ENCODE peak calls at places on chromosomes 4 and X, in nine cellular contexts. U is left ventricle myocardium inferior, O is T-cell, A is cerebellum, W is upper lobe of right lung, X is AG09319, N is T1000, T is left kidney, Q is AG20443. P is an unnamed sample.

GRCh38 chr4:10171055-10171454 is 54.5 kb upstream of the WDR1 start:
- DNase-seq in Q (no peak), X (no peak), A (no peak), O (no peak), N (no peak), T (no peak), W (no peak), U (no peak), P (no peak)

GRCh38 chr4:41560112-41560511 is 22.2 kb downstream of the LIMCH1 start:
- DNase-seq in W (no peak), T (no peak), X (no peak), Q (no peak), O (no peak), U (no peak), N (no peak), A (no peak), P (no peak)

GRCh38 chr4:176883108-176883550 is 90.4 kb upstream of the VEGFC start:
- DNase-seq in X (no peak), U (no peak), Q (no peak), O (no peak), A (no peak), N (no peak), T (no peak), W (no peak), P (no peak)

GRCh38 chrX:150234126-150234525 is 129.0 kb upstream of the MAMLD1 start:
- DNase-seq in N (no peak), A (no peak), O (no peak), W (no peak), U (no peak), Q (no peak), X (no peak), T (no peak), P (no peak)

GRCh38 chr4:186081202-186081807 is 12.3 kb downstream of the TLR3 start:
- DNase-seq in O (no peak), X (no peak), W (no peak), U (no peak), N (no peak), Q (no peak), T (peak; percentile 42), A (no peak), P (no peak)

GRCh38 chr4:28469387-28469786 is 1608.7 kb downstream of the STIM2 start:
- DNase-seq in T (no peak), W (no peak), Q (no peak), A (no peak), X (no peak), N (no peak), U (no peak), O (no peak), P (no peak)

GRCh38 chrX:65941775-65942174 is 98.1 kb downstream of the VSIG4 start:
- DNase-seq in N (no peak), Q (no peak), T (no peak), X (no peak), A (no peak), W (no peak), O (no peak), U (no peak), P (no peak)

GRCh38 chr4:169948271-169948670 is 77.9 kb downstream of the MFAP3L start:
- DNase-seq in W (no peak), U (no peak), N (no peak), Q (no peak), O (no peak), A (no peak), X (no peak), T (no peak), P (no peak)

GRCh38 chr4:73544620-73545019 is 63.1 kb downstream of the AFM start:
- DNase-seq in N (no peak), A (no peak), W (no peak), X (no peak), T (no peak), O (no peak), U (no peak), Q (no peak), P (no peak)

GRCh38 chr4:146105464-146105863 is 70.1 kb upstream of the LSM6 start:
- DNase-seq in T (no peak), W (no peak), U (no peak), A (no peak), Q (no peak), N (no peak), O (no peak), X (no peak), P (no peak)

GRCh38 chr4:85995361-85995760 is 364.5 kb downstream of the MAPK10 start:
- DNase-seq in O (no peak), T (no peak), U (no peak), Q (no peak), N (no peak), X (no peak), W (no peak), A (no peak), P (no peak)

GRCh38 chrX:39741904-39742303 is 355.9 kb downstream of the BCOR start:
- DNase-seq in W (no peak), X (no peak), N (no peak), A (no peak), Q (no peak), U (no peak), T (no peak), O (no peak), P (no peak)

GRCh38 chr4:156751486-156751885 is 220.1 kb downstream of the PDGFC start:
- DNase-seq in U (no peak), T (no peak), A (no peak), W (no peak), Q (peak; percentile 48), O (no peak), N (no peak), X (no peak), P (no peak)

GRCh38 chr4:66157594-66157993 is 487.3 kb upstream of the EPHA5 start:
- DNase-seq in O (no peak), N (no peak), U (no peak), T (no peak), A (no peak), Q (no peak), W (no peak), X (no peak), P (no peak)

GRCh38 chr4:38856524-38857337 is at the start of gene TLR6:
- DNase-seq in O (peak; percentile 38), A (peak; percentile 20), N (peak; percentile 31), X (no peak), U (no peak), Q (no peak), T (peak; percentile 62), W (no peak), P (peak; percentile 48)

GRCh38 chrX:31318866-31319265 is 247.0 kb upstream of the FTHL17 start:
- DNase-seq in O (no peak), U (no peak), X (no peak), Q (no peak), W (no peak), T (no peak), A (no peak), N (no peak), P (no peak)

GRCh38 chrX:119647552-119648420 is 41.6 kb upstream of the NKRF start:
- DNase-seq in Q (no peak), T (no peak), U (no peak), X (no peak), N (no peak), A (no peak), W (no peak), O (no peak), P (no peak)

GRCh38 chrX:87571965-87572364 is 54.4 kb downstream of the KLHL4 start:
- DNase-seq in Q (no peak), T (no peak), N (no peak), O (no peak), W (no peak), X (no peak), U (no peak), A (no peak), P (no peak)

GRCh38 chr4:155954118-155954503 is 445 bp upstream of the CTSO start:
- DNase-seq in X (no peak), U (no peak), O (no peak), W (no peak), T (no peak), A (no peak), Q (no peak), N (no peak), P (no peak)

GRCh38 chrX:119495734-119496520 is 27.7 kb downstream of the SLC25A5 start:
- DNase-seq in W (no peak), O (no peak), A (no peak), U (no peak), T (no peak), N (no peak), X (no peak), Q (no peak), P (no peak)

GRCh38 chr4:48905363-48906015 is 1.1 kb downstream of the OCIAD2 start:
- DNase-seq in N (no peak), A (no peak), T (peak; percentile 41), O (no peak), U (no peak), W (no peak), X (no peak), Q (peak; percentile 30), P (no peak)